ENCODE peak calls at places on chromosomes 7 and 10, in ten cellular contexts. X is adrenal gland, W is ovary, B is hepatocyte, C is cardiac muscle cell, R is upper lobe of left lung, O is fibroblast of pulmonary artery, S is transverse colon, L is AG04450, E is prostate gland. N is an unnamed sample.

GRCh38 chr7:44284216-44284615 is 41.2 kb downstream of the CAMK2B start:
- DNase-seq in W (peak; percentile 10), X (peak; percentile 4), L (no peak), B (no peak), R (peak; percentile 55), S (peak; percentile 4), O (no peak), E (no peak), C (no peak), N (no peak)

GRCh38 chr10:11758527-11759236 is 16.5 kb downstream of the ECHDC3 start:
- DNase-seq in S (no peak), L (no peak), W (no peak), C (no peak), O (no peak), E (no peak), R (no peak), B (no peak), X (no peak), N (no peak)

GRCh38 chr10:59857049-59857448 is 49.3 kb downstream of the CCDC6 start:
- DNase-seq in W (no peak), E (no peak), C (no peak), B (no peak), X (no peak), S (no peak), R (no peak), O (no peak), L (no peak), N (no peak)

GRCh38 chr10:63506554-63506953 is 14.6 kb upstream of the REEP3 start:
- DNase-seq in O (no peak), B (no peak), S (no peak), E (no peak), W (no peak), R (no peak), L (no peak), X (no peak), C (no peak), N (no peak)

GRCh38 chr10:91511549-91512330 is 101.6 kb downstream of the HECTD2 start:
- DNase-seq in E (no peak), C (peak; percentile 68), O (peak; percentile 67), S (no peak), L (peak; percentile 38), B (no peak), R (no peak), W (no peak), X (no peak), N (peak; percentile 78)

GRCh38 chr7:18778594-18778993 is 283.0 kb downstream of the HDAC9 start:
- DNase-seq in R (no peak), L (no peak), W (no peak), B (no peak), S (no peak), O (peak; percentile 58), E (no peak), C (peak; percentile 67), X (no peak), N (peak; percentile 94)

GRCh38 chr7:158549176-158549833 is 38.3 kb downstream of the PTPRN2 start:
- DNase-seq in W (no peak), B (no peak), E (no peak), C (peak; percentile 26), S (no peak), L (no peak), O (peak; percentile 14), R (peak; percentile 74), X (no peak), N (peak; percentile 2)

GRCh38 chr7:137697026-137697425 is 149.7 kb downstream of the DGKI start:
- DNase-seq in B (no peak), R (no peak), L (no peak), X (no peak), O (no peak), C (no peak), S (no peak), W (no peak), E (no peak), N (no peak)

GRCh38 chr7:112105584-112106540 is 100.3 kb downstream of the DOCK4 start:
- DNase-seq in B (no peak), S (no peak), C (no peak), R (no peak), X (no peak), L (no peak), W (no peak), O (no peak), E (no peak), N (no peak)

GRCh38 chr7:135193615-135194081 is 17.7 kb downstream of the WDR91 start:
- DNase-seq in S (no peak), O (peak; percentile 49), C (peak; percentile 44), L (peak; percentile 85), B (no peak), E (no peak), R (no peak), W (peak; percentile 72), X (no peak), N (peak; percentile 94)

GRCh38 chr10:131874991-131875451 is 25.8 kb upstream of the PPP2R2D start:
- DNase-seq in E (peak; percentile 72), O (peak; percentile 81), C (peak; percentile 88), L (peak; percentile 52), B (peak; percentile 91), S (peak; percentile 72), X (peak; percentile 80), R (peak; percentile 78), W (peak; percentile 76), N (peak; percentile 68)

GRCh38 chr10:101961591-101962498 is 94.1 kb downstream of the ARMH3 start:
- DNase-seq in L (no peak), O (peak; percentile 65), E (no peak), X (peak; percentile 94), B (peak; percentile 8), S (no peak), W (no peak), R (no peak), C (peak; percentile 56), N (no peak)

GRCh38 chr7:80232969-80233724 is 98.5 kb downstream of the GNAI1 start:
- DNase-seq in X (no peak), L (no peak), W (no peak), E (no peak), S (no peak), O (no peak), C (no peak), R (no peak), B (no peak), N (no peak)

DNA sequence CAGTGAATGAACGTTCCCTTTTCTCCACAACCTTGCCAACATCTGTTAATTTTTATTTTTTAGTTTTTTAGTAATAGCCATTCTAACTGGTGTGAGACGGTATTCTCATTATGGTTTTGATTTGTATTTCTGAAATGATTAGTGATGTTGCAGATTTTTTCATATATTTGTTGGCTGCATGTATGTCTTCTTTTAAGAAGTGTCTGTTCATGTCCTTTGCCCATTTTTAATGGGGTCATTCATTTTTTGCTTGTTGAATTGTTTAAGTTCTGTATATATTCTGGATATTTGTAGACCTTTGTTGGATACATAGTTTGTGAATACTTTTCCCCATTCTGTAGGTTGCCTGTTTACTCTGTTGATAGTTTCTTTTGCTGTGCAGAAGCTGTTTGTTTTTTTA is 73.9 kb upstream of the MSRB2 start:
- DNase-seq in L (no peak), B (no peak), W (no peak), S (no peak), X (no peak), R (no peak), O (no peak), C (no peak), E (no peak), N (no peak)
- TF ChIP-seq CTCF in L (no peak), B (no peak), W (no peak), S (no peak), X (no peak), R (no peak), O (no peak), C (no peak), E (no peak), N (no peak)

DNA sequence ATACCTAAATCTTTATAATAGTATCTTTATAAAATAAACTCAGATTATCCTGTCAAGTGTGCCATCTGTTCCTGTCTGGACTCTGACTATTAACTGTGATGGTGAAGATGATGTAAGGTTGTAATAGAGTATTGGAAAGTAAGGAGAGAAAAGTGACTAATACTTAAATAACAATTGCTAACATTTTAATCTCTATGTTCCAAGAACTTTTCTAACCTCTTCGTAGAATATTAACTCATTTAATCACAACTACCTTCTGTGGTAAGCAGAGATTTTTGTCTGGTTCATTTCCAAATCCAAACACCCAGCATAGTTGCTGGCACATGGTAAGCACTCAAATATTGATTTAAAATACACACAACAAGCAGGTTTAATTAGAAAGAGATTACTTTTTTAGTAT is 2.5 kb downstream of the TNPO3 start:
- DNase-seq in B (no peak), S (no peak), W (no peak), L (no peak), O (no peak), E (no peak), X (no peak), C (no peak), R (no peak), N (no peak)
- H3K4me3 ChIP-seq in B (no peak overlapping the region), S (no peak overlapping the region), W (no peak overlapping the region), L (no peak overlapping the region), O (no peak overlapping the region), E (no peak overlapping the region), X (no peak overlapping the region), C (no peak overlapping the region), R (no peak overlapping the region), N (no peak overlapping the region)

DNA sequence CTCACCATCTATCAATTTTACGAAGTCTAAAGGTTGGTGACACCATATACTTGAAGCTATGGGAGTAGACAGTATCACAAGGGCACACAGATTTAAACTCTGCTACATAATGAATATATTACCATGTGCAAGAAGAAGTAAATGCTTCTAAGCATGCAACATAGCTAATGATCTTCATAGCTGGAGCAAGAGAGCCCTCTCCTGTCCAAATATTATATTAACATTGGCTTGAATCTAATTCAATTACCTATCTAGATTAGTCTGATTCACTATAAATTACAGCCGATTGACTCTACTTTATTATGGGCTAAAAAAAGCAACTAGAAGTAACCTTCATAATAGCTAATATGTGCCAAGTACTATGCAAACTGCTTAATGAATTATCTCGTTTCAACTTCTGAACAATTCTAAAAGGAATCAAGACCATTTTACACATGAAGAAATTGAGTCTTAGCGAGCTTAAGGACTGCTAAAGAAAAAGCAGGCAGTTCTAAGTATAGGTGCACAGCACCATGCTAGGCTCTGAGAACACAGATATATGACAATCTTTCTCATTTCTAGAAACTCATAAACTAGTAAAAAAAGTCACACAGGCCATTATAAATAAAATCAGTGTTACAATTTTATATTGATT is 21.9 kb downstream of the FRA10AC1 start:
- DNase-seq in E (no peak), W (no peak), B (peak; percentile 56), R (no peak), C (peak; percentile 67), X (no peak), O (peak; percentile 63), S (no peak), L (no peak), N (peak; percentile 52)
- TF ChIP-seq CTCF in E (peak; percentile 56), W (no peak), B (peak; percentile 62), R (peak; percentile 18), C (peak; percentile 44), X (peak; percentile 56), O (peak; percentile 39), S (peak; percentile 26), L (peak; percentile 45), N (peak; percentile 31)

DNA sequence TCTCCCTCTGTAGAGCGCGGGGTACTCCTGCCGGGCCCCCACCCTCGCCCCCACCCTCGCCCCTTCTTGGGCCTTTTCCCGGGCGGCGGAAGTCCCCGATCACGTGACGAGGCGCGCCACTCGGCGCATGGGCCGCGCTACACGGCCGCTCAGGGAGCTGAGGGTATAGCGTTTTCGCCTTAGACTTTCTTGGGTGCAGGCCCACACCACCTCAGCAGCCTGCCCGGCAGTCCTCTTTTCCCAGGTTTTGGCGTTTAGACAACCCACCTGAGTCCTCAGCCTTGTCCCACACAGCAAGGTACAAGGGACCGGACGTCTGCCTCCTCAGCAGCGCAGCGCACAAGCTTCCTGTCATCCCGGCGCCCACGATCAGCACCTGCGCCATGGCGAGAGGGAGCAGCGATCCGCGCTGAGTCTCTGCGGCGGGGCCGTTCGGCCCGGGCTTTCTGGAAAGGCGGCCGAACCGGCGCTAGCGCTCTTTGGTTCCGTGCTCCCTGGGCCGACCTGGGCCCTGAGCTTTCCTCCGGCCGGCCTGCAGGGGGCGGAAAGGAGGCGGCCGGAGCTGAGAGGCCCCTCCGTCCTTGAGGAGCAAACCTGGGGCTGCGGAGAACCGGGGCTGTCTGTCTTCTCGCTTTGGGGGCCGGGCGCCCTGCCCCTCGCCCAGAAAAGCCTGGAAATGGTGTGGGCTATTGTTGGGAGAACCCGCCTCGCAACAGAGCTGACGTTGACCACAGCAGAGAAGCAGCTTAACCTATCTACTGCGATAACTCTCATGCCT is at the start of gene RNLS:
- DNase-seq in E (peak; percentile 44), S (peak; percentile 78), W (peak; percentile 72), C (peak; percentile 77), X (peak; percentile 79), O (peak; percentile 57), B (peak; percentile 78), L (no peak), R (peak; percentile 94), N (peak; percentile 62)
- H3K4me3 ChIP-seq in E (peak within 1 kb of the TSS; percentile 57), S (peak within 1 kb of the TSS; percentile 75), W (peak within 1 kb of the TSS; percentile 65), C (peak within 1 kb of the TSS; percentile 28), X (peak within 1 kb of the TSS; percentile 42), O (peak within 1 kb of the TSS; percentile 51), B (peak within 1 kb of the TSS; percentile 68), L (peak within 1 kb of the TSS; percentile 65), R (peak within 1 kb of the TSS; percentile 59), N (peak within 1 kb of the TSS; percentile 36)